ENCODE peak calls at places on chromosomes 16 and 17, in seven cellular contexts. V is AG09319, E is astrocyte of the hippocampus, S is T-helper 2 cell, T is HS-27A, D is A549, Z is H7. J is an unnamed sample.
A peak's percentile ranks its signal among the peaks of the same experiment; 100 is the strongest.

GRCh38 chr17:67272312-67273050 is 27.5 kb upstream of the HELZ start:
- DNase-seq in E (no peak), T (no peak), Z (peak; percentile 76), D (peak; percentile 70), V (no peak), S (no peak), J (no peak)

GRCh38 chr17:68391561-68392268 is 65.6 kb downstream of the WIPI1 start:
- DNase-seq in E (peak; percentile 42), Z (no peak), T (no peak), S (no peak), V (peak; percentile 86), D (no peak), J (no peak)

GRCh38 chr16:56919099-56919800 is 12.7 kb upstream of the HERPUD1 start:
- DNase-seq in V (no peak), E (no peak), D (no peak), T (no peak), S (no peak), Z (no peak), J (no peak)

GRCh38 chr16:1167276-1168107 is 14.6 kb downstream of the CACNA1H start:
- DNase-seq in S (no peak), T (no peak), V (no peak), Z (peak; percentile 68), E (peak; percentile 81), D (no peak), J (peak; percentile 63)

GRCh38 chr17:53227514-53227913 is 595.2 kb upstream of the KIF2B start:
- DNase-seq in E (no peak), D (no peak), Z (no peak), V (no peak), S (no peak), T (no peak), J (no peak)

GRCh38 chr17:8470447-8471047 is 34.9 kb downstream of the NDEL1 start:
- DNase-seq in E (peak; percentile 63), V (no peak), T (no peak), D (no peak), Z (peak; percentile 39), S (no peak), J (no peak)

GRCh38 chr17:37368577-37368976 is 7.2 kb upstream of the C17orf78 start:
- DNase-seq in Z (no peak), E (peak; percentile 20), D (no peak), T (no peak), V (no peak), S (no peak), J (no peak)

GRCh38 chr17:57669671-57670529 is 75.2 kb downstream of the CCDC182 start:
- DNase-seq in T (no peak), E (no peak), Z (peak; percentile 9), D (no peak), S (no peak), V (no peak), J (no peak)

GRCh38 chr17:57266842-57267241 is 10.5 kb downstream of the MSI2 start:
- DNase-seq in V (no peak), Z (no peak), T (no peak), E (no peak), S (no peak), D (no peak), J (no peak)

GRCh38 chr17:49822829-49823228 is 25.0 kb downstream of the TAC4 start:
- DNase-seq in Z (no peak), E (no peak), T (no peak), D (no peak), V (peak; percentile 56), S (no peak), J (no peak)

GRCh38 chr17:16472539-16472938 is 19.5 kb downstream of the LRRC75A start:
- DNase-seq in S (no peak), D (no peak), T (no peak), E (no peak), Z (no peak), V (no peak), J (no peak)

GRCh38 chr17:58531661-58532554 is 17.5 kb upstream of the MTMR4 start:
- DNase-seq in V (no peak), Z (peak; percentile 95), T (no peak), E (peak; percentile 80), D (no peak), S (peak; percentile 37), J (peak; percentile 83)

GRCh38 chr16:1333149-1333812 is at the start of gene BAIAP3:
- DNase-seq in S (peak; percentile 24), Z (peak; percentile 97), E (peak; percentile 49), T (no peak), D (peak; percentile 46), V (no peak), J (peak; percentile 77)

GRCh38 chr17:77515227-77515626 is 374.5 kb downstream of the SEC14L1 start:
- DNase-seq in V (no peak), E (no peak), T (no peak), Z (no peak), S (no peak), D (no peak), J (no peak)

J was measured in nephron progenitor cell.